ENCODE peak calls at places on chromosome 11, in seven cellular contexts. One of them, this sample, is unnamed.

GRCh38 chr11:86737752-86738151 is 62.6 kb upstream of the PRSS23 start:
- DNase-seq in HEK293T: no peak
- DNase-seq in Ammon's horn: no peak
- DNase-seq in Panc1: no peak
- DNase-seq in stimulated activated CD8-positive, alpha-beta memory T cell treated with anti-CD3 and anti-CD28 coated beads, Interleukin-12 subunit alpha, Interleukin-12 subunit beta, amount 100 ng/mL, for 1 hour: no peak
- DNase-seq in H1: no peak
- DNase-seq in PC-3: peak; percentile 77
- DNase-seq in this sample: no peak

GRCh38 chr11:118677977-118678376 is 1.5 kb downstream of the TREH start:
- DNase-seq in HEK293T: no peak
- DNase-seq in Ammon's horn: no peak
- DNase-seq in Panc1: no peak
- DNase-seq in stimulated activated CD8-positive, alpha-beta memory T cell treated with anti-CD3 and anti-CD28 coated beads, Interleukin-12 subunit alpha, Interleukin-12 subunit beta, amount 100 ng/mL, for 1 hour: no peak
- DNase-seq in H1: no peak
- DNase-seq in PC-3: no peak
- DNase-seq in this sample: no peak

GRCh38 chr11:96752221-96752620 is 362.4 kb downstream of the JRKL start:
- DNase-seq in HEK293T: no peak
- DNase-seq in Ammon's horn: no peak
- DNase-seq in Panc1: no peak
- DNase-seq in stimulated activated CD8-positive, alpha-beta memory T cell treated with anti-CD3 and anti-CD28 coated beads, Interleukin-12 subunit alpha, Interleukin-12 subunit beta, amount 100 ng/mL, for 1 hour: no peak
- DNase-seq in H1: no peak
- DNase-seq in PC-3: no peak
- DNase-seq in this sample: no peak

GRCh38 chr11:113286509-113287497 is 27.6 kb upstream of the TTC12 start:
- DNase-seq in HEK293T: no peak
- DNase-seq in Ammon's horn: peak; percentile 37
- DNase-seq in Panc1: no peak
- DNase-seq in stimulated activated CD8-positive, alpha-beta memory T cell treated with anti-CD3 and anti-CD28 coated beads, Interleukin-12 subunit alpha, Interleukin-12 subunit beta, amount 100 ng/mL, for 1 hour: no peak
- DNase-seq in H1: no peak
- DNase-seq in PC-3: no peak
- DNase-seq in this sample: no peak

GRCh38 chr11:115721309-115722007 is 217.2 kb upstream of the CADM1 start:
- DNase-seq in HEK293T: no peak
- DNase-seq in Ammon's horn: no peak
- DNase-seq in Panc1: no peak
- DNase-seq in stimulated activated CD8-positive, alpha-beta memory T cell treated with anti-CD3 and anti-CD28 coated beads, Interleukin-12 subunit alpha, Interleukin-12 subunit beta, amount 100 ng/mL, for 1 hour: no peak
- DNase-seq in H1: no peak
- DNase-seq in PC-3: no peak
- DNase-seq in this sample: no peak

GRCh38 chr11:85867751-85868150 is 12.6 kb downstream of the CCDC83 start:
- DNase-seq in HEK293T: no peak
- DNase-seq in Ammon's horn: no peak
- DNase-seq in Panc1: no peak
- DNase-seq in stimulated activated CD8-positive, alpha-beta memory T cell treated with anti-CD3 and anti-CD28 coated beads, Interleukin-12 subunit alpha, Interleukin-12 subunit beta, amount 100 ng/mL, for 1 hour: no peak
- DNase-seq in H1: no peak
- DNase-seq in PC-3: no peak
- DNase-seq in this sample: no peak

GRCh38 chr11:12502950-12503579 is 125.7 kb downstream of the PARVA start:
- DNase-seq in HEK293T: no peak
- DNase-seq in Ammon's horn: no peak
- DNase-seq in Panc1: no peak
- DNase-seq in stimulated activated CD8-positive, alpha-beta memory T cell treated with anti-CD3 and anti-CD28 coated beads, Interleukin-12 subunit alpha, Interleukin-12 subunit beta, amount 100 ng/mL, for 1 hour: no peak
- DNase-seq in H1: no peak
- DNase-seq in PC-3: peak; percentile 20
- DNase-seq in this sample: no peak

GRCh38 chr11:119758291-119758690 is 29.3 kb upstream of the NECTIN1 start:
- DNase-seq in HEK293T: no peak
- DNase-seq in Ammon's horn: no peak
- DNase-seq in Panc1: no peak
- DNase-seq in stimulated activated CD8-positive, alpha-beta memory T cell treated with anti-CD3 and anti-CD28 coated beads, Interleukin-12 subunit alpha, Interleukin-12 subunit beta, amount 100 ng/mL, for 1 hour: no peak
- DNase-seq in H1: no peak
- DNase-seq in PC-3: no peak
- DNase-seq in this sample: no peak

GRCh38 chr11:64313491-64314145 is 3.7 kb downstream of the TRMT112 start:
- DNase-seq in HEK293T: no peak
- DNase-seq in Ammon's horn: peak; percentile 14
- DNase-seq in Panc1: no peak
- DNase-seq in stimulated activated CD8-positive, alpha-beta memory T cell treated with anti-CD3 and anti-CD28 coated beads, Interleukin-12 subunit alpha, Interleukin-12 subunit beta, amount 100 ng/mL, for 1 hour: no peak
- DNase-seq in H1: no peak
- DNase-seq in PC-3: no peak
- DNase-seq in this sample: no peak

GRCh38 chr11:121589946-121590537 is 137.3 kb upstream of the SORL1-AS1 start:
- DNase-seq in HEK293T: no peak
- DNase-seq in Ammon's horn: peak; percentile 72
- DNase-seq in Panc1: no peak
- DNase-seq in stimulated activated CD8-positive, alpha-beta memory T cell treated with anti-CD3 and anti-CD28 coated beads, Interleukin-12 subunit alpha, Interleukin-12 subunit beta, amount 100 ng/mL, for 1 hour: no peak
- DNase-seq in H1: no peak
- DNase-seq in PC-3: no peak
- DNase-seq in this sample: no peak

GRCh38 chr11:73597340-73597955 is 464 bp downstream of the FAM168A start:
- DNase-seq in HEK293T: peak; percentile 10
- DNase-seq in Ammon's horn: peak; percentile 15
- DNase-seq in Panc1: no peak
- DNase-seq in stimulated activated CD8-positive, alpha-beta memory T cell treated with anti-CD3 and anti-CD28 coated beads, Interleukin-12 subunit alpha, Interleukin-12 subunit beta, amount 100 ng/mL, for 1 hour: no peak
- DNase-seq in H1: no peak
- DNase-seq in PC-3: no peak
- DNase-seq in this sample: no peak